ENCODE peak calls at places on chromosomes 1 and 21, in nine cellular contexts. A, J, R, D, L, X, K, F and S are unnamed samples.

GRCh38 chr1:205791568-205792180 is 16.4 kb upstream of the RAB29 start:
- DNase-seq in R (peak), F (peak), J (peak), X (peak), D (peak), A (peak), L (peak), K (peak), S (peak)

GRCh38 chr21:37631319-37632117 is 264.9 kb downstream of the DYRK1A start:
- DNase-seq in R (no peak), X (no peak), F (peak), K (no peak), J (no peak), A (no peak), D (no peak), L (peak), S (peak)

GRCh38 chr1:159800177-159800935 is 1.8 kb upstream of the FCRL6 start:
- DNase-seq in X (no peak), D (no peak), L (peak), J (no peak), R (no peak), K (peak), A (no peak), F (no peak), S (peak)

GRCh38 chr1:92601044-92601443 is 114.3 kb upstream of the GFI1 start:
- DNase-seq in A (no peak), X (no peak), D (no peak), J (no peak), R (no peak), F (no peak), L (no peak), K (no peak), S (no peak)

GRCh38 chr1:47431534-47431933 is 6.3 kb upstream of the FOXD2 start:
- DNase-seq in K (no peak), D (no peak), J (no peak), R (no peak), L (no peak), F (peak), X (no peak), A (no peak), S (no peak)

GRCh38 chr1:168636200-168636599 is 59.8 kb downstream of the XCL1 start:
- DNase-seq in X (peak), F (peak), K (no peak), R (no peak), A (no peak), J (no peak), L (no peak), D (no peak), S (no peak)

GRCh38 chr1:78236711-78237110 is 190.9 kb downstream of the GIPC2 start:
- DNase-seq in D (no peak), F (peak), R (no peak), K (no peak), L (no peak), X (no peak), A (no peak), J (no peak), S (no peak)

GRCh38 chr1:166972193-166972592 is 3.1 kb downstream of the ILDR2 start:
- DNase-seq in D (no peak), R (no peak), K (no peak), L (no peak), X (no peak), A (no peak), J (no peak), F (no peak), S (no peak)

GRCh38 chr1:119873166-119874025 is 22.9 kb downstream of the ADAM30 start:
- DNase-seq in X (no peak), K (no peak), L (no peak), J (no peak), D (no peak), F (peak), A (no peak), R (no peak), S (no peak)

GRCh38 chr1:28458237-28459228 is 47.3 kb upstream of the RCC1 start:
- DNase-seq in X (no peak), J (no peak), A (no peak), K (no peak), D (no peak), F (peak), L (no peak), R (no peak), S (no peak)

GRCh38 chr1:19505694-19506457 is 20.5 kb upstream of the CAPZB start:
- DNase-seq in J (no peak), X (peak), R (no peak), K (no peak), L (peak), D (no peak), F (no peak), A (no peak), S (no peak)

GRCh38 chr1:208344202-208344601 is 100.0 kb upstream of the PLXNA2 start:
- DNase-seq in D (no peak), X (no peak), F (no peak), R (no peak), A (no peak), L (no peak), K (no peak), J (no peak), S (no peak)

GRCh38 chr1:229887043-229887822 is 179.8 kb upstream of the GALNT2 start:
- DNase-seq in A (no peak), F (peak), R (no peak), D (no peak), X (peak), J (no peak), L (no peak), K (no peak), S (no peak)